ENCODE peak calls at places on chromosomes 7 and 10, in five cellular contexts. M, Y, V, F and X are unnamed samples.

GRCh38 chr10:13247784-13248183 is 13.6 kb upstream of the UCMA start:
- DNase-seq in M (no peak), Y (no peak), V (no peak), F (no peak), X (no peak)

GRCh38 chr10:12971001-12971788 is 30.3 kb downstream of the CCDC3 start:
- DNase-seq in M (no peak), Y (no peak), V (no peak), F (no peak), X (no peak)

GRCh38 chr10:71799785-71800453 is 26.6 kb upstream of the VSIR start:
- DNase-seq in M (no peak), Y (no peak), V (no peak), F (no peak), X (no peak)

GRCh38 chr10:43199088-43199683 is 60.9 kb downstream of the CSGALNACT2 start:
- DNase-seq in M (no peak), Y (no peak), V (no peak), F (peak), X (no peak)

GRCh38 chr10:89888647-89889046 is 187.3 kb downstream of the KIF20B start:
- DNase-seq in M (no peak), Y (no peak), V (no peak), F (no peak), X (no peak)

GRCh38 chr7:18313970-18314369 is 181.6 kb upstream of the HDAC9 start:
- DNase-seq in M (no peak), Y (no peak), V (no peak), F (no peak), X (no peak)

GRCh38 chr7:81684513-81685262 is 85.2 kb downstream of the HGF start:
- DNase-seq in M (peak), Y (peak), V (peak), F (peak), X (peak)

GRCh38 chr7:120079022-120079421 is 194.0 kb upstream of the KCND2 start:
- DNase-seq in M (no peak), Y (no peak), V (no peak), F (no peak), X (no peak)

GRCh38 chr7:146414373-146414772 is 297.8 kb downstream of the CNTNAP2 start:
- DNase-seq in M (no peak), Y (no peak), V (no peak), F (no peak), X (no peak)

GRCh38 chr10:122019414-122019975 is 30.5 kb downstream of the TACC2 start:
- DNase-seq in M (no peak), Y (no peak), V (no peak), F (no peak), X (peak)
- TF ChIP-seq POLR2A in M (no peak), Y (no peak), V (no peak), F (no peak), X (peak)

GRCh38 chr7:79612027-79612426 is 158.6 kb upstream of the MAGI2 start:
- DNase-seq in M (no peak), Y (no peak), V (no peak), F (no peak), X (no peak)

GRCh38 chr7:79612903-79613302 is 159.4 kb upstream of the MAGI2 start:
- DNase-seq in M (no peak), Y (no peak), V (no peak), F (no peak), X (no peak)

GRCh38 chr7:79610301-79610700 is 156.8 kb upstream of the MAGI2 start:
- DNase-seq in M (peak), Y (no peak), V (no peak), F (no peak), X (no peak)

GRCh38 chr7:79608005-79608404 is 154.5 kb upstream of the MAGI2 start:
- DNase-seq in M (no peak), Y (no peak), V (no peak), F (no peak), X (no peak)

GRCh38 chr7:79610905-79611304 is 157.4 kb upstream of the MAGI2 start:
- DNase-seq in M (no peak), Y (no peak), V (no peak), F (no peak), X (no peak)
- H3K27ac ChIP-seq in M (no peak), Y (no peak), V (no peak), F (no peak), X (no peak)

GRCh38 chr7:117756586-117756985 is 116.7 kb downstream of the CTTNBP2 start:
- DNase-seq in M (no peak), Y (no peak), V (no peak), F (no peak), X (no peak)
- H3K4me3 ChIP-seq in M (no peak), Y (no peak), V (no peak), F (no peak), X (no peak)

GRCh38 chr10:91798736-91799579 is 732 bp downstream of the TNKS2 start:
- DNase-seq in M (peak), Y (no peak), V (peak), F (peak), X (peak)

GRCh38 chr10:91799580-91799975 is 1.4 kb downstream of the TNKS2 start:
- DNase-seq in M (peak), Y (no peak), V (no peak), F (no peak), X (no peak)

GRCh38 chr10:91797874-91798735 is at the start of gene TNKS2:
- DNase-seq in M (peak), Y (peak), V (peak), F (peak), X (peak)

GRCh38 chr10:91797077-91797690 is 1.0 kb upstream of the TNKS2 start:
- DNase-seq in M (no peak), Y (no peak), V (no peak), F (no peak), X (no peak)

DNA sequence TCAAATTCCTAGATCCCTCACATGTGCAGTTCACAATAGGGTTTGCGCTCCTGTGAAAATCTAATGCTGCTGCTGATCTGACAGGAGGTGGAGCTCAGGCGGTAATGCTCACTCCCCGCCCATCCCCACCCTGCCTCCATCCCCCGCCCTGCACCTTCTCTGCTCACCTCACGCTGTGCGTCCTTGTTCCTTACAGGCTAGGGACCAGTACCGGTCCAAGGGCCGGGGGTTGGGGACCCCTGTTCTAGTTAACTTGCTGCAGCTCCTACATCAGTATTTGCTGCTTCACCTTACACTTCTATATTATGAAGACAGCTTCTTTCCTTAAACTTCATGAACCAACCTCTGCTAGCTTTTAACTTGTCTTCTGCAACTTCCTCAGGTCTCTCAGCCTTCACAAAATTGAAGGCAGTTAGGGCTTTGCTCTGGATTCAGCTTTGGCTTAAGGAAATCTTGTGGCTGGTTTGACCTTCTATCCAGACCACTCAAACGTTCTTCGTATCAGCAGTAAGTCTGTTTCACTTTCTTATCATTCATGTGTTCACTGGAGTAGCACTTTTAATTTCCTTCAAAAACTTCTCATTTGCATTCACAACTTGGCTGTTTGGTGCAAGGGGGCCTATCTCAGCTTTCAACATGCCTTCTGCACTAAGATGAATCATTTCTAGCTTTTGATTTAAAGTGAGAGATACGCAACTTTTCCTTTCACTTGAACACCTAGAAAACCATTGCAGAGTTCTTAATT is 1.7 kb upstream of the TNKS2 start:
- DNase-seq in M (no peak), Y (no peak), V (peak), F (peak), X (peak)
- TF ChIP-seq POLR2A in M (no peak), Y (no peak), V (no peak), F (no peak), X (no peak)

GRCh38 chr10:80507484-80507880 is 30.2 kb upstream of the SH2D4B start:
- DNase-seq in M (no peak), Y (no peak), V (no peak), F (peak), X (no peak)
- H3K27ac ChIP-seq in M (no peak), Y (no peak), V (peak), F (no peak), X (peak)

DNA sequence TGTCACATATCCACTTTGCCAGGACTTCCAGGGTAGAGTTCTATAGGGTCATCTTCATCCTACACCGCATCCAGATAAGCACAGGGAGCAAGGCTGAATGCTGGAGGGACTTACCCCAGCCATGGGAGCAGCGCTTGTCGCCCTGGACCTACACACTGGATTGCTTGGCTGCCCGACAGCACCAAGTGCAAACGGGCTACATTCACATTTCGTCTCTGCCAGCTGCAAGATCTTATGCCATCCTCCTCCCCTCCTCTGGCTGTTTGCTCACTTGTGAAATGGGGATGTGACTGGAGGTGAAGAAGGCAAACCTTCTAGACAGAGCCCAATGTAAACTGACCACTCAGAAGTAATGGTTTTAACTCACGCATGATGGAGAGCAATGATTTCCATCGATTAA is 1.0 kb downstream of the DDC start:
- DNase-seq in M (no peak), Y (no peak), V (no peak), F (no peak), X (no peak)
- H3K4me3 ChIP-seq in M (no peak), Y (no peak), V (no peak), F (no peak), X (no peak)

GRCh38 chr7:55971045-55971444 is 6.7 kb downstream of the NIPSNAP2 start:
- DNase-seq in M (no peak), Y (no peak), V (no peak), F (no peak), X (peak)

GRCh38 chr7:55970561-55970960 is 6.2 kb downstream of the NIPSNAP2 start:
- DNase-seq in M (no peak), Y (no peak), V (no peak), F (no peak), X (no peak)

GRCh38 chr7:55966851-55967250 is 2.5 kb downstream of the NIPSNAP2 start:
- DNase-seq in M (no peak), Y (no peak), V (no peak), F (no peak), X (no peak)

GRCh38 chr7:55965805-55966421 is 1.5 kb downstream of the NIPSNAP2 start:
- DNase-seq in M (peak), Y (no peak), V (no peak), F (no peak), X (peak)

DNA sequence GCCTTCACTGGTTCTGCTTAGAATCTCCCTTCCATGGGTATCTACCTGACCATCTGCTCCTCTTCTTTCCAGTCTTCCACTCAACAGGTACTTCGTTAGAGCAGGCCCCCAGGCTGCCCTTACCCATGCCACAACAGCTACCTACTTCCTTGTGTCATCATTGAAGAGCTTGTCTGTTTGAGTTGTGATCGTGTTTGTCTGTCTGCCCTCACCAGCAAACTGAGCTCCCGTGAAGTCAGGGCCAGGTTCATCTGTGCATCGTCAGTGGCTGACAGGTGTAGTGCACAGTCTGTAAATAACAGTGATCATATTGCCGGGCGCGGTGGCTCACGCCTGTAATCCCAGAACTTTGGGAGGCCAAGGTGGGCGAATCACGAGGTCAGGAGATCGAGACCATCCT is 5.0 kb downstream of the NIPSNAP2 start:
- DNase-seq in M (no peak), Y (no peak), V (no peak), F (no peak), X (no peak)
- TF ChIP-seq POLR2A in M (no peak), Y (no peak), V (no peak), F (no peak), X (no peak)